ENCODE peak calls at places on chromosomes 12 and 14, in six cellular contexts. L is left lung; A is CD4-positive, CD25-positive, alpha-beta regulatory T cell; N is uterus; B is H9; E is tibial nerve. F is an unnamed sample. For H3K4me1, the result is how much of the 10 kb centered on the place peaks cover.

GRCh38 chr12:70645494-70646317 is 8.5 kb upstream of the PTPRB start:
- DNase-seq in L (peak), A (no peak), N (peak), B (peak), E (no peak), F (no peak)

GRCh38 chr14:55297611-55298323 is 26.5 kb downstream of the FBXO34 start:
- DNase-seq in L (peak), A (peak), N (no peak), B (no peak), E (no peak), F (no peak)

GRCh38 chr14:95440951-95441350 is 75.5 kb downstream of the SYNE3 start:
- DNase-seq in L (no peak), A (no peak), N (no peak), B (no peak), E (no peak), F (no peak)

GRCh38 chr12:91565246-91565645 is 382.6 kb upstream of the DCN start:
- DNase-seq in L (no peak), A (no peak), N (peak), B (no peak), E (no peak), F (no peak)

GRCh38 chr12:58882796-58883195 is 37.5 kb downstream of the LRIG3 start:
- DNase-seq in L (no peak), A (no peak), N (no peak), B (peak), E (no peak), F (no peak)

GRCh38 chr12:117060236-117060926 is 38.8 kb downstream of the TESC start:
- DNase-seq in L (no peak), A (no peak), N (no peak), B (peak), E (no peak), F (no peak)

GRCh38 chr14:39267592-39268112 is 33.9 kb downstream of the MIA2 start:
- DNase-seq in L (no peak), A (no peak), N (no peak), B (no peak), E (no peak), F (no peak)

GRCh38 chr14:21631084-21631483 is 3.7 kb downstream of the OR10G2 start:
- DNase-seq in L (no peak), A (no peak), N (no peak), B (no peak), E (no peak), F (no peak)

GRCh38 chr12:106039242-106039641 is 99.5 kb downstream of the NUAK1 start:
- DNase-seq in L (no peak), A (no peak), N (no peak), B (no peak), E (no peak), F (no peak)

GRCh38 chr12:100187068-100187467 is 13.5 kb upstream of the ACTR6 start:
- DNase-seq in L (no peak), A (no peak), N (no peak), B (no peak), E (no peak), F (no peak)

GRCh38 chr12:7434670-7435069 is 9.3 kb downstream of the CD163L1 start:
- DNase-seq in L (no peak), A (no peak), N (no peak), B (no peak), E (no peak), F (no peak)

GRCh38 chr12:109276160-109276559 is 32.9 kb downstream of the FOXN4 start:
- DNase-seq in L (no peak), A (no peak), N (no peak), B (no peak), E (no peak), F (no peak)

GRCh38 chr14:88879016-88879415 is 54.6 kb downstream of the TTC8 start:
- DNase-seq in L (no peak), A (no peak), N (no peak), B (no peak), E (no peak), F (no peak)

GRCh38 chr14:77067632-77068514 is 30.2 kb upstream of the CIPC start:
- DNase-seq in L (peak), A (peak), N (peak), B (peak), E (peak), F (peak)

GRCh38 chr12:2680676-2681039 is 114.1 kb upstream of the FKBP4 start:
- DNase-seq in L (no peak), A (no peak), N (no peak), B (peak), E (no peak), F (no peak)

GRCh38 chr12:68001486-68002466 is 12.5 kb downstream of the IFNG-AS1 start:
- DNase-seq in L (no peak), A (no peak), N (no peak), B (no peak), E (no peak), F (no peak)

GRCh38 chr12:125220404-125221273 is 155.4 kb downstream of the AACS start:
- DNase-seq in L (no peak), A (no peak), N (no peak), B (no peak), E (no peak), F (no peak)

GRCh38 chr12:68998036-68998435 is 65.1 kb upstream of the CPM start:
- DNase-seq in L (no peak), A (no peak), N (no peak), B (no peak), E (no peak), F (no peak)

GRCh38 chr12:28563926-28564325 is 373.7 kb downstream of the CCDC91 start:
- DNase-seq in L (no peak), A (no peak), N (no peak), B (no peak), E (no peak), F (no peak)

GRCh38 chr14:20486700-20487401 is 17.6 kb downstream of the PNP start:
- DNase-seq in L (no peak), A (no peak), N (no peak), B (no peak), E (no peak), F (no peak)

DNA sequence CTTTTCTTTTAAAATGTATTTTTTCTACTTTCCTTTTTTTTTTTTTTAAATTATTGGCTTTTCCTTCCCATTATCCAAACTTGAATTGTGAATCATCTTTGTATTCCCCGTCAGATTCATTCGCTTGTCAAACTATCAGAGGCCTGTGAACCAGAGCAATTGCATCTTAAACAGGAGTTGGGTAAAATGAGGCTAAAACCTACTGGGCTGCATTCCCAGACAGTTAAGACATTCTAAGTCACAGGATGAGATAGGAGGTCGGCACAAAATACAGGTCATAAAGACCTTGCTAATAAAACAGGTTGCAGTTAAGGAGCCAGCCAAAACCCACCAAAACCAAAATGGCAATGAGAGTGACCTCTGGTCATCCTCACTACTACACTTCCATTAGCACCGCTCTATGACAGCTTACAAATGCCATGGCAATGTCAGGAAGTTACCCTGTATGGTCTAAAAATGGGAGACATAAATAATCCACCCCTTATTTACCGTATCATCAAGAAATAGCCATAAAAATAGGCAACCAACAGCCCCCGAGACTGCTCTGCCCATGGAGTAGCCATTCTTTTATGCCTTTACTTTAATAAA is 19.9 kb downstream of the FUT8 start:
- DNase-seq in L (no peak), A (no peak), N (no peak), B (no peak), E (no peak), F (no peak)
- H3K4me1 ChIP-seq in L (under half), A (under half), N (under half), B (under half), E (under half), F (under half)

DNA sequence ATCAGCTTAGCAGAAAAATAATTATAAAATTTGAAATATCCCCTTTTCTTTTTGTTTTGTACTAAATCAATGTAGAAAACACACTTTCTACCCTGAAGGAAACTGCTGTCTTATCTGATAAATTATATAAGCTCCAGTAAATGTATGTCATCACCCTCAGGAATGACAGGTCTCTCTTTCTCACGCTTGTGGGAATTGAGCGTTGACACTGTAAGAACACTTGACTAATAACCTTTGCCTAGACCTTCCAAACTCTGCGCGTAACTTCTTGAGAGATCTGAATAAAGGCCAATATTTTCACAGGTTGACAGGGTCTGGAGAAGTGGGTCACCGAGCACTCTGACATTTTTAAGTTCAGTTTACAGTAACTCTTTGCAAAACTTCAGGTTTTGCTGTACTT is 138.5 kb downstream of the BCAT1 start:
- DNase-seq in L (no peak), A (no peak), N (no peak), B (no peak), E (no peak), F (no peak)
- H3K27ac ChIP-seq in L (no peak), A (no peak), N (no peak), B (no peak), E (no peak), F (no peak)

DNA sequence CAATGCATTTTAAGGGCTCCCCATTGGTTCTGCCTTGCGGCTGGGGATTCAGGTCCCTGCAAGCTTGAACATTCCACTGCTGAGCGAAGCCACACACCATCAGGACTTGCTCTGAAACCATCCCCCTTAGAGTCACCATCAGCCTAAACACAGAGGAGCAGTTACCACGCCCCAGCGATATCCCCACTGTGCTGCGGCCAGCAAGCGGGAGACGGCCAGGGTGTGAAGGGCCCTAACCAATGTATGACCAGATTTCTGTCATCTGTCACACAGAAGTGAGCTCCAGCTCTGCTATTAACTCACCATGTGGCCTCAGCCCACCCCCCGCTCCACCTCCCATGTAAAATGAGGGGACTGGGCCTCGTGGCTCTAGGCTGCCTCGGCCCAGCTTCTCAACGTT is 29.6 kb downstream of the CCDC88C start:
- DNase-seq in L (no peak), A (no peak), N (no peak), B (no peak), E (no peak), F (no peak)
- H3K4me1 ChIP-seq in L (half or more), A (half or more), N (under half), B (under half), E (under half), F (under half)

GRCh38 chr12:53558631-53559030 is 51.3 kb upstream of the NPFF start:
- DNase-seq in L (no peak), A (no peak), N (no peak), B (no peak), E (no peak), F (no peak)
- H3K27ac ChIP-seq in L (no peak), A (no peak), N (peak), B (no peak), E (no peak), F (no peak)

GRCh38 chr14:91375748-91376452 is 41.7 kb downstream of the CCDC88C start:
- DNase-seq in L (no peak), A (no peak), N (no peak), B (no peak), E (no peak), F (no peak)

GRCh38 chr14:91376547-91377477 is 40.8 kb downstream of the CCDC88C start:
- DNase-seq in L (no peak), A (no peak), N (no peak), B (no peak), E (no peak), F (no peak)

GRCh38 chr14:91380116-91380515 is 37.5 kb downstream of the CCDC88C start:
- DNase-seq in L (no peak), A (no peak), N (no peak), B (no peak), E (no peak), F (no peak)

GRCh38 chr14:91378945-91379932 is 38.4 kb downstream of the CCDC88C start:
- DNase-seq in L (no peak), A (no peak), N (no peak), B (no peak), E (no peak), F (no peak)

DNA sequence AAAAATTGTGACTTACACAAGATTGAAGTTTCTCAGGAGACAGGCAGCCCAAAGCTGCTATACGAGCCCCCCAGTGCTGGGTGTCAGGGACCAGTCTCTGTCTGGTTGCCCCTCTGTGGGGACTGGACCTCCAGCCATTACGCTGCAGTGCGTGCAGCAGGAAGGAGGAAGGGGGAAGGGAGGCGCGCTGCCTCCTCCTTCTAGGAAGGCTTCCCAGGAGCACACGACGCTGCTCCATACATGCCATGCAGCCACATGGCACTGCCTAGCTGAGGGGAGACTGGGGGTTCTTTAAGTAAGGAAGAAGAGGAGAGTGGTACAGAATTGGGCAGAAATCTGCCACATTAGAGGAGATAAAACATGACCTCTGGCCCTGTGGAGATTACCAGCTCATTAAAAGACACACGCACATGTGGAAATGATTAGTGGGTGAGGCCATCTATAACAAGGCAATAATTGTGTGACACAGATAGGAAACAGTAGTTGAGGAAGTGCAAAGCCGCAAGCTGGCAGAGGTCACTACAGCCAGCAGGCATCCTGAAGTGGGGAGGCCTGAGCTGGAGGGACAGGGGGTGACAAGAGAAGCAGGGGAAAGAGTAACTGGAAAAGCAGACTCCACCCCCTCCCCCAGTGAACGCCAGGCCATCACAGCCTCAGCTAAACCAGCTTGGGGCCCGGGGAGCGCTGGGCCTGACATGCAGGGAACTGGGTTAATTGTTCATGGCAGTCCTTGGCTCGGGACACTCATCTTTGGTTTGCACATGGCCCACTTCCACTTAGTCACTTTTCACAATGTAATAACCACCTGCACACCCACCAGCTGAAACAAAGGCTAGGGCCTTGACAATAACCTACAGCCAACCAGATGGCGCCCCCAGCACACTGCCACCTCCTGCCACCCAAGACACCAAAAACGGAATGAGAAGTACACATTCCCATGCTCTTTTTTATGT is 39.6 kb downstream of the CCDC88C start:
- DNase-seq in L (no peak), A (no peak), N (no peak), B (no peak), E (no peak), F (peak)
- H3K4me1 ChIP-seq in L (half or more), A (half or more), N (under half), B (under half), E (under half), F (under half)

DNA sequence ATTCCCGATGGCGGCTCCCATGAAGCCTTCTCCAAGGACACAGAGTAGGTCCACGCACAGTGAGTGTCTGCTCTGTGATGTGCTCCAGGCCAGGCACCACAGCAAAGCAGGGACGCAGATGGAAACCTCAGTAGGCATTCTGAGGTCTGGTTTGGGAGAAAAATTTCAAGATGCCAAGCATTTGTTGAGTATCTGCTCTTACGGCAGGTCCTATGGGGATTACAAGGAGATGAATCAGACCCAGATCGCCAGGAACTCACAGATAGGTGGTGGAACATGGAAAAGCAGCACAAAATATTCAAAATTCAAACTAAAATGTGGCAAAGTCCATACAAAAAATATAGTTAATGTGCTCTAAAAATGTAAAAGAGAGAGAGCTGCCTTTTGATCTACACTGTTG is 684.9 kb upstream of the TMEM132C start:
- DNase-seq in L (no peak), A (no peak), N (no peak), B (no peak), E (no peak), F (no peak)
- H3K27ac ChIP-seq in L (no peak), A (no peak), N (no peak), B (no peak), E (no peak), F (no peak)

GRCh38 chr12:54016051-54016450 is 7.3 kb downstream of the HOXC8 start:
- DNase-seq in L (no peak), A (no peak), N (no peak), B (no peak), E (no peak), F (no peak)

GRCh38 chr12:54012631-54013398 is 4.0 kb downstream of the HOXC8 start:
- DNase-seq in L (no peak), A (no peak), N (no peak), B (no peak), E (no peak), F (peak)

GRCh38 chr12:54015210-54015931 is 6.6 kb downstream of the HOXC8 start:
- DNase-seq in L (no peak), A (no peak), N (no peak), B (no peak), E (no peak), F (no peak)

GRCh38 chr12:54016478-54016964 is 7.7 kb downstream of the HOXC8 start:
- DNase-seq in L (no peak), A (no peak), N (peak), B (no peak), E (no peak), F (peak)

GRCh38 chr12:54014315-54015209 is 5.8 kb downstream of the HOXC8 start:
- DNase-seq in L (no peak), A (no peak), N (no peak), B (no peak), E (no peak), F (no peak)
- H3K4me1 ChIP-seq in L (under half), A (under half), N (under half), B (under half), E (under half), F (under half)

GRCh38 chr12:96170328-96170727 is 23.8 kb upstream of the ELK3 start:
- DNase-seq in L (no peak), A (no peak), N (no peak), B (no peak), E (no peak), F (no peak)
- H3K27ac ChIP-seq in L (no peak), A (no peak), N (no peak), B (no peak), E (no peak), F (no peak)

GRCh38 chr12:132506730-132507538 is 17.0 kb downstream of the FBRSL1 start:
- DNase-seq in L (peak), A (peak), N (peak), B (peak), E (peak), F (peak)
- H3K4me1 ChIP-seq in L (half or more), A (half or more), N (under half), B (under half), E (half or more), F (under half)

DNA sequence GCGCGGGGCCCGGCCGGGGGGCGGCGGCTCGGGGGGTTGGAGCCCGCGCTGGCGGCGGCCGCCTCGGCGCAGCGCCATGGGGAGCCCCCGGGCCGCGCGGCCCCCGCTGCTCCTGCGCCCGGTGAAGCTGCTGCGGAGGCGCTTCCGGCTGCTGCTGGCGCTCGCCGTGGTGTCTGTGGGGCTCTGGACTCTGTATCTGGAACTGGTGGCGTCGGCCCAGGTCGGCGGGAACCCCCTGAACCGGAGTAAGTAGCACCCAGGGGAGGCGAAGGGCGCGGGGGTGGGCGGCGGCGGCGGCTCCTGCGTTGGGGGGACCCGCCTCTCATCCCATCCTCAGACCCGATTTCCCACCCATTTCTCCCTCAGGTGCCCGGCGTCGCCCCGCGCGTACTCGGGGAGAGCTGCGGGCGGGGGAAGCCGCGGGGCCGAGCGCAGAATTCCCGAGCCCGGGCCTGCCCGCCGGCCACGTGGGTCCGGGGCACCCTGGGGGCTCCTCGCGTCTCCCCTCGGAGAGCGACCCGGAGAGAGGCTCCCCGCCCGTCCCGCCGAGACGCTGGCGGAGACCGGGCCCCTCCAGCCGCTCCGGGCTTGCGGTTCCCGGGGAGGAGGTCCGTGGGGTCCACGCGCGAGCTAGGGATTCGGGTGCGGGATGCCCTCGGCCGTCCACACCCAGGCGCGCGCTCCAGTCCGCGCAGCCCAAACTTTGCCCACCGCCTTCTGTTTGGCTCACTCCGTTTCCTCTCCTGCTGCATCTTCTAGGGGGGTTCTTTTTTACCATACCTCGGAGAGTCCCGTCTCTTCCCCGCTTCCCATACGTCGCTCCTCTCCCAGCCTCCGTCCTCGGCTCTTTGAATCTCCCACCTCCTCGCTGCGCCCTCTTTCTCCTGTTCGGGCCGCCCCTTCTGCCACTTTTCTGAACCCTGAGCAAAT is 827 bp downstream of the B4GALNT3 start:
- DNase-seq in L (no peak), A (peak), N (peak), B (no peak), E (no peak), F (peak)
- H3K27ac ChIP-seq in L (no peak), A (no peak), N (peak), B (no peak), E (peak), F (no peak)